ENCODE peak calls at places on chromosomes 3 and 15, in five cellular contexts. M is T-cell, T is foreskin melanocyte, O is cardiac fibroblast, R is nucleus accumbens. Y is an unnamed sample.

GRCh38 chr3:8561365-8561764 is 59.7 kb downstream of the LMCD1 start:
- DNase-seq in M (no peak), T (no peak), O (peak; percentile 96), R (no peak), Y (no peak)

GRCh38 chr3:127067116-127067910 is 84.4 kb downstream of the PLXNA1 start:
- DNase-seq in M (no peak), T (no peak), O (no peak), R (no peak), Y (no peak)

GRCh38 chr3:64473476-64473875 is 214.3 kb downstream of the ADAMTS9 start:
- DNase-seq in M (no peak), T (no peak), O (no peak), R (no peak), Y (no peak)

GRCh38 chr3:30486386-30486785 is 120.0 kb upstream of the TGFBR2 start:
- DNase-seq in M (no peak), T (no peak), O (no peak), R (no peak), Y (no peak)

GRCh38 chr15:40339621-40339945 is 1.2 kb downstream of the CCDC9B start:
- DNase-seq in M (no peak), T (no peak), O (no peak), R (no peak), Y (no peak)

GRCh38 chr3:40169983-40170382 is 139.5 kb upstream of the EIF1B start:
- DNase-seq in M (no peak), T (no peak), O (no peak), R (no peak), Y (no peak)

GRCh38 chr3:172224560-172225214 is 185.3 kb downstream of the FNDC3B start:
- DNase-seq in M (no peak), T (no peak), O (no peak), R (no peak), Y (peak; percentile 89)

GRCh38 chr3:135792174-135792573 is 173.4 kb upstream of the PPP2R3A start:
- DNase-seq in M (no peak), T (no peak), O (no peak), R (no peak), Y (peak; percentile 74)

GRCh38 chr15:74208901-74209559 is 6.4 kb upstream of the STRA6 start:
- DNase-seq in M (no peak), T (no peak), O (peak; percentile 47), R (no peak), Y (no peak)

GRCh38 chr3:21839592-21839991 is 88.6 kb upstream of the ZNF385D start:
- DNase-seq in M (no peak), T (peak; percentile 12), O (peak; percentile 90), R (no peak), Y (no peak)

GRCh38 chr3:15979490-15979889 is 181.7 kb upstream of the ANKRD28 start:
- DNase-seq in M (no peak), T (no peak), O (peak; percentile 29), R (no peak), Y (no peak)

GRCh38 chr15:77784361-77785292 is 151.9 kb upstream of the LINGO1 start:
- DNase-seq in M (no peak), T (no peak), O (peak; percentile 20), R (no peak), Y (peak; percentile 59)

GRCh38 chr3:184740509-184741258 is 28.8 kb upstream of the MAGEF1 start:
- DNase-seq in M (no peak), T (peak; percentile 9), O (peak; percentile 54), R (peak; percentile 74), Y (no peak)

GRCh38 chr3:111667621-111668239 is 72.6 kb upstream of the ZBED2 start:
- DNase-seq in M (peak; percentile 55), T (no peak), O (peak; percentile 48), R (no peak), Y (no peak)

GRCh38 chr3:181464033-181464694 is 247.6 kb upstream of the SOX2 start:
- DNase-seq in M (no peak), T (no peak), O (no peak), R (no peak), Y (no peak)

GRCh38 chr15:92596623-92597022 is 59.0 kb downstream of the FAM174B start:
- DNase-seq in M (no peak), T (no peak), O (no peak), R (no peak), Y (no peak)

GRCh38 chr15:100682468-100682867 is 80.1 kb downstream of the ASB7 start:
- DNase-seq in M (no peak), T (no peak), O (no peak), R (no peak), Y (no peak)

Y was measured in COR-L47.